ENCODE peak calls at places on chromosomes 5 and 9, in ten cellular contexts. One of them, this sample, is unnamed.

GRCh38 chr5:34538026-34538672 is 118.0 kb upstream of the RAI14 start:
- DNase-seq in suprapubic skin: no peak
- DNase-seq in transverse colon: no peak
- DNase-seq in stomach: peak
- DNase-seq in H1: no peak
- DNase-seq in SK-N-SH: no peak
- DNase-seq in K562: peak
- DNase-seq in sigmoid colon: no peak
- DNase-seq in GM12878: no peak
- DNase-seq in esophagus muscularis mucosa: no peak
- DNase-seq in this sample: no peak

GRCh38 chr5:95241635-95242034 is 43.3 kb downstream of the MCTP1 start:
- DNase-seq in suprapubic skin: no peak
- DNase-seq in transverse colon: no peak
- DNase-seq in stomach: no peak
- DNase-seq in H1: no peak
- DNase-seq in SK-N-SH: no peak
- DNase-seq in K562: no peak
- DNase-seq in sigmoid colon: no peak
- DNase-seq in GM12878: peak
- DNase-seq in esophagus muscularis mucosa: no peak
- DNase-seq in this sample: no peak

GRCh38 chr5:17238521-17239041 is 21.1 kb downstream of the BASP1 start:
- DNase-seq in suprapubic skin: no peak
- DNase-seq in transverse colon: no peak
- DNase-seq in stomach: no peak
- DNase-seq in H1: no peak
- DNase-seq in SK-N-SH: no peak
- DNase-seq in K562: no peak
- DNase-seq in sigmoid colon: no peak
- DNase-seq in GM12878: no peak
- DNase-seq in esophagus muscularis mucosa: no peak
- DNase-seq in this sample: no peak

GRCh38 chr5:146825033-146825432 is 53.5 kb downstream of the PPP2R2B start:
- DNase-seq in suprapubic skin: no peak
- DNase-seq in transverse colon: no peak
- DNase-seq in stomach: no peak
- DNase-seq in H1: no peak
- DNase-seq in SK-N-SH: no peak
- DNase-seq in K562: peak
- DNase-seq in sigmoid colon: no peak
- DNase-seq in GM12878: no peak
- DNase-seq in esophagus muscularis mucosa: no peak
- DNase-seq in this sample: no peak

GRCh38 chr9:136785956-136786355 is 5.2 kb upstream of the TMEM141 start:
- DNase-seq in suprapubic skin: no peak
- DNase-seq in transverse colon: no peak
- DNase-seq in stomach: no peak
- DNase-seq in H1: no peak
- DNase-seq in SK-N-SH: no peak
- DNase-seq in K562: no peak
- DNase-seq in sigmoid colon: no peak
- DNase-seq in GM12878: no peak
- DNase-seq in esophagus muscularis mucosa: no peak
- DNase-seq in this sample: no peak

GRCh38 chr9:95770653-95771131 is 104.8 kb upstream of the ERCC6L2 start:
- DNase-seq in suprapubic skin: no peak
- DNase-seq in transverse colon: no peak
- DNase-seq in stomach: no peak
- DNase-seq in H1: peak
- DNase-seq in SK-N-SH: peak
- DNase-seq in K562: no peak
- DNase-seq in sigmoid colon: no peak
- DNase-seq in GM12878: no peak
- DNase-seq in esophagus muscularis mucosa: no peak
- DNase-seq in this sample: no peak

GRCh38 chr9:93001036-93001435 is 53.7 kb downstream of the FGD3 start:
- DNase-seq in suprapubic skin: no peak
- DNase-seq in transverse colon: no peak
- DNase-seq in stomach: no peak
- DNase-seq in H1: no peak
- DNase-seq in SK-N-SH: no peak
- DNase-seq in K562: no peak
- DNase-seq in sigmoid colon: no peak
- DNase-seq in GM12878: no peak
- DNase-seq in esophagus muscularis mucosa: no peak
- DNase-seq in this sample: no peak

GRCh38 chr5:174294891-174295620 is 249.6 kb downstream of the NSG2 start:
- DNase-seq in suprapubic skin: no peak
- DNase-seq in transverse colon: no peak
- DNase-seq in stomach: no peak
- DNase-seq in H1: no peak
- DNase-seq in SK-N-SH: no peak
- DNase-seq in K562: no peak
- DNase-seq in sigmoid colon: no peak
- DNase-seq in GM12878: no peak
- DNase-seq in esophagus muscularis mucosa: no peak
- DNase-seq in this sample: no peak

GRCh38 chr9:117564839-117565238 is 139.4 kb upstream of the TLR4 start:
- DNase-seq in suprapubic skin: no peak
- DNase-seq in transverse colon: no peak
- DNase-seq in stomach: no peak
- DNase-seq in H1: no peak
- DNase-seq in SK-N-SH: no peak
- DNase-seq in K562: no peak
- DNase-seq in sigmoid colon: no peak
- DNase-seq in GM12878: no peak
- DNase-seq in esophagus muscularis mucosa: no peak
- DNase-seq in this sample: no peak

GRCh38 chr5:54997081-54997480 is 11.7 kb upstream of the ESM1 start:
- DNase-seq in suprapubic skin: no peak
- DNase-seq in transverse colon: no peak
- DNase-seq in stomach: no peak
- DNase-seq in H1: no peak
- DNase-seq in SK-N-SH: no peak
- DNase-seq in K562: no peak
- DNase-seq in sigmoid colon: no peak
- DNase-seq in GM12878: no peak
- DNase-seq in esophagus muscularis mucosa: no peak
- DNase-seq in this sample: no peak

GRCh38 chr5:98982880-98983279 is 54.1 kb upstream of the CHD1 start:
- DNase-seq in suprapubic skin: no peak
- DNase-seq in transverse colon: no peak
- DNase-seq in stomach: no peak
- DNase-seq in H1: no peak
- DNase-seq in SK-N-SH: no peak
- DNase-seq in K562: peak
- DNase-seq in sigmoid colon: no peak
- DNase-seq in GM12878: no peak
- DNase-seq in esophagus muscularis mucosa: no peak
- DNase-seq in this sample: no peak

GRCh38 chr5:81313686-81314085 is 12.3 kb downstream of the ZCCHC9 start:
- DNase-seq in suprapubic skin: no peak
- DNase-seq in transverse colon: no peak
- DNase-seq in stomach: no peak
- DNase-seq in H1: no peak
- DNase-seq in SK-N-SH: no peak
- DNase-seq in K562: no peak
- DNase-seq in sigmoid colon: no peak
- DNase-seq in GM12878: no peak
- DNase-seq in esophagus muscularis mucosa: no peak
- DNase-seq in this sample: no peak
- TF ChIP-seq POLR2AphosphoS5 in suprapubic skin: no peak
- TF ChIP-seq POLR2AphosphoS5 in transverse colon: no peak
- TF ChIP-seq POLR2AphosphoS5 in stomach: no peak
- TF ChIP-seq POLR2AphosphoS5 in H1: no peak
- TF ChIP-seq POLR2AphosphoS5 in SK-N-SH: no peak
- TF ChIP-seq POLR2AphosphoS5 in K562: no peak
- TF ChIP-seq POLR2AphosphoS5 in sigmoid colon: no peak
- TF ChIP-seq POLR2AphosphoS5 in GM12878: no peak
- TF ChIP-seq POLR2AphosphoS5 in esophagus muscularis mucosa: no peak
- TF ChIP-seq POLR2AphosphoS5 in this sample: no peak

GRCh38 chr9:5185220-5185840 is at the start of gene INSL6:
- DNase-seq in suprapubic skin: no peak
- DNase-seq in transverse colon: no peak
- DNase-seq in stomach: no peak
- DNase-seq in H1: no peak
- DNase-seq in SK-N-SH: no peak
- DNase-seq in K562: no peak
- DNase-seq in sigmoid colon: no peak
- DNase-seq in GM12878: no peak
- DNase-seq in esophagus muscularis mucosa: no peak
- DNase-seq in this sample: no peak

GRCh38 chr9:5184776-5185175 is 663 bp downstream of the INSL6 start:
- DNase-seq in suprapubic skin: no peak
- DNase-seq in transverse colon: no peak
- DNase-seq in stomach: no peak
- DNase-seq in H1: no peak
- DNase-seq in SK-N-SH: no peak
- DNase-seq in K562: no peak
- DNase-seq in sigmoid colon: no peak
- DNase-seq in GM12878: no peak
- DNase-seq in esophagus muscularis mucosa: no peak
- DNase-seq in this sample: no peak

GRCh38 chr9:5188060-5188707 is 2.7 kb upstream of the INSL6 start:
- DNase-seq in suprapubic skin: no peak
- DNase-seq in transverse colon: no peak
- DNase-seq in stomach: no peak
- DNase-seq in H1: no peak
- DNase-seq in SK-N-SH: no peak
- DNase-seq in K562: no peak
- DNase-seq in sigmoid colon: no peak
- DNase-seq in GM12878: no peak
- DNase-seq in esophagus muscularis mucosa: no peak
- DNase-seq in this sample: no peak

GRCh38 chr9:5191983-5192382 is 6.5 kb upstream of the INSL6 start:
- DNase-seq in suprapubic skin: no peak
- DNase-seq in transverse colon: no peak
- DNase-seq in stomach: no peak
- DNase-seq in H1: no peak
- DNase-seq in SK-N-SH: no peak
- DNase-seq in K562: peak
- DNase-seq in sigmoid colon: no peak
- DNase-seq in GM12878: no peak
- DNase-seq in esophagus muscularis mucosa: no peak
- DNase-seq in this sample: no peak

GRCh38 chr9:5186416-5187169 is 1.2 kb upstream of the INSL6 start:
- DNase-seq in suprapubic skin: no peak
- DNase-seq in transverse colon: peak
- DNase-seq in stomach: peak
- DNase-seq in H1: peak
- DNase-seq in SK-N-SH: peak
- DNase-seq in K562: peak
- DNase-seq in sigmoid colon: no peak
- DNase-seq in GM12878: no peak
- DNase-seq in esophagus muscularis mucosa: no peak
- DNase-seq in this sample: no peak
- TF ChIP-seq EP300 in suprapubic skin: no peak
- TF ChIP-seq EP300 in transverse colon: no peak
- TF ChIP-seq EP300 in stomach: no peak
- TF ChIP-seq EP300 in H1: no peak
- TF ChIP-seq EP300 in SK-N-SH: no peak
- TF ChIP-seq EP300 in K562: no peak
- TF ChIP-seq EP300 in sigmoid colon: no peak
- TF ChIP-seq EP300 in GM12878: no peak
- TF ChIP-seq EP300 in esophagus muscularis mucosa: no peak
- TF ChIP-seq EP300 in this sample: no peak

DNA sequence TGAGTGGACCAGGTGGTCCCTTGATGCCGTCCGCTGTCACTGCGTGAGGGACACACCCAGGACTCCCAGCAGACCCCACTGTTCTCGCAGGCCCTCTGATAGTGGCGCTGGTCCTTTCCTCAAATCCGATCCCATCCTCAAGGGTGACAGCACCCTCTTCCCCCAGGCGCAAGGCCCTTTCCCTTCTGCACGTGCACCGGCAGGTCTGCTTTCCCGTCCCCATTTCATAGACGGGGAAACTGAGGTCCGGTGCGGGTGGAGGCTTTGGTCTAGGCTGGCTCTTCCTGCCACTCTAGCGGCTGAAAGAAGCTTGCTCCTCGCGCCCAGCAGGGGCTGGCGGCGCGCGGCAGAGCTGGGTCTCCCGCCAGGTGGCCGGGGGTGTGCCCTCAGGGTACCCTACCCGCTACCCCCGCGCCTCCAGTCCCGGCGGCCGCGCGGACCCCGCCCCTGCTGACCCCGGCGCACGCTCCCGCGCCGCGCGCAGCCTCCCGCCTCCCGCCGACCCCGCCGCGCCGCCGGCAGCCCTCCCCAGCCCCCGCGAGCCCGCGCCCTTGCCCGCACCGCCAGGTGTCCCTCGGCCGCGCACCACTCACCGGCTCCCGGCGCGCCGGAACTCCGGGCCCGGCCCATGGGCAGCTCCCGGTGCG is 453 bp downstream of the RASGEF1C start:
- DNase-seq in suprapubic skin: no peak
- DNase-seq in transverse colon: no peak
- DNase-seq in stomach: no peak
- DNase-seq in H1: no peak
- DNase-seq in SK-N-SH: peak
- DNase-seq in K562: peak
- DNase-seq in sigmoid colon: no peak
- DNase-seq in GM12878: no peak
- DNase-seq in esophagus muscularis mucosa: no peak
- DNase-seq in this sample: no peak
- TF ChIP-seq CTCF in suprapubic skin: no peak
- TF ChIP-seq CTCF in transverse colon: no peak
- TF ChIP-seq CTCF in stomach: no peak
- TF ChIP-seq CTCF in H1: no peak
- TF ChIP-seq CTCF in SK-N-SH: peak
- TF ChIP-seq CTCF in K562: peak
- TF ChIP-seq CTCF in sigmoid colon: no peak
- TF ChIP-seq CTCF in GM12878: no peak
- TF ChIP-seq CTCF in esophagus muscularis mucosa: no peak
- TF ChIP-seq CTCF in this sample: peak

GRCh38 chr9:121059513-121059912 is 9.4 kb upstream of the C5 start:
- DNase-seq in suprapubic skin: no peak
- DNase-seq in transverse colon: no peak
- DNase-seq in stomach: no peak
- DNase-seq in H1: no peak
- DNase-seq in SK-N-SH: no peak
- DNase-seq in K562: no peak
- DNase-seq in sigmoid colon: no peak
- DNase-seq in GM12878: no peak
- DNase-seq in esophagus muscularis mucosa: no peak
- DNase-seq in this sample: no peak

GRCh38 chr9:121057821-121058220 is 7.7 kb upstream of the C5 start:
- DNase-seq in suprapubic skin: no peak
- DNase-seq in transverse colon: no peak
- DNase-seq in stomach: no peak
- DNase-seq in H1: no peak
- DNase-seq in SK-N-SH: no peak
- DNase-seq in K562: no peak
- DNase-seq in sigmoid colon: no peak
- DNase-seq in GM12878: no peak
- DNase-seq in esophagus muscularis mucosa: no peak
- DNase-seq in this sample: no peak

GRCh38 chr9:121055642-121056143 is 5.6 kb upstream of the C5 start:
- DNase-seq in suprapubic skin: no peak
- DNase-seq in transverse colon: no peak
- DNase-seq in stomach: no peak
- DNase-seq in H1: no peak
- DNase-seq in SK-N-SH: no peak
- DNase-seq in K562: peak
- DNase-seq in sigmoid colon: no peak
- DNase-seq in GM12878: no peak
- DNase-seq in esophagus muscularis mucosa: no peak
- DNase-seq in this sample: no peak

GRCh38 chr9:121059998-121060636 is 10.0 kb upstream of the C5 start:
- DNase-seq in suprapubic skin: no peak
- DNase-seq in transverse colon: no peak
- DNase-seq in stomach: no peak
- DNase-seq in H1: no peak
- DNase-seq in SK-N-SH: peak
- DNase-seq in K562: peak
- DNase-seq in sigmoid colon: no peak
- DNase-seq in GM12878: no peak
- DNase-seq in esophagus muscularis mucosa: no peak
- DNase-seq in this sample: no peak
- TF ChIP-seq POLR2AphosphoS5 in suprapubic skin: no peak
- TF ChIP-seq POLR2AphosphoS5 in transverse colon: no peak
- TF ChIP-seq POLR2AphosphoS5 in stomach: no peak
- TF ChIP-seq POLR2AphosphoS5 in H1: no peak
- TF ChIP-seq POLR2AphosphoS5 in SK-N-SH: no peak
- TF ChIP-seq POLR2AphosphoS5 in K562: no peak
- TF ChIP-seq POLR2AphosphoS5 in sigmoid colon: no peak
- TF ChIP-seq POLR2AphosphoS5 in GM12878: no peak
- TF ChIP-seq POLR2AphosphoS5 in esophagus muscularis mucosa: no peak
- TF ChIP-seq POLR2AphosphoS5 in this sample: no peak